ENCODE peak calls at places on chromosomes 2 and 18, in six cellular contexts. H is cardiac fibroblast, C is uterus, U is upper lobe of right lung, B is AG04450, K is A549. D is an unnamed sample.

GRCh38 chr2:10868465-10869314 is 43.0 kb upstream of the KCNF1 start:
- DNase-seq in H (peak; percentile 6), C (no peak), U (no peak), B (peak; percentile 8), K (no peak), D (no peak)

GRCh38 chr18:51077217-51077616 is 47.2 kb downstream of the SMAD4 start:
- DNase-seq in H (peak; percentile 15), C (no peak), U (no peak), B (no peak), K (no peak), D (no peak)

GRCh38 chr2:128422571-128422970 is 103.9 kb upstream of the HS6ST1 start:
- DNase-seq in H (peak; percentile 84), C (no peak), U (peak; percentile 35), B (peak; percentile 51), K (no peak), D (no peak)

GRCh38 chr2:50480507-50480906 is 551.4 kb downstream of the NRXN1 start:
- DNase-seq in H (no peak), C (no peak), U (no peak), B (no peak), K (no peak), D (no peak)

GRCh38 chr2:28664120-28664842 is 87.3 kb upstream of the PPP1CB start:
- DNase-seq in H (peak; percentile 73), C (peak; percentile 69), U (no peak), B (no peak), K (no peak), D (no peak)

GRCh38 chr18:49804096-49804495 is 9.2 kb downstream of the ACAA2 start:
- DNase-seq in H (no peak), C (no peak), U (no peak), B (no peak), K (no peak), D (no peak)

GRCh38 chr2:46650556-46651001 is 171.2 kb downstream of the TMEM247 start:
- DNase-seq in H (peak; percentile 90), C (peak; percentile 56), U (no peak), B (peak; percentile 77), K (peak; percentile 57), D (peak; percentile 61)

GRCh38 chr2:136058262-136058661 is 59.7 kb downstream of the CXCR4 start:
- DNase-seq in H (no peak), C (no peak), U (no peak), B (no peak), K (no peak), D (no peak)

GRCh38 chr2:99337931-99338580 is 867 bp downstream of the EIF5B start:
- DNase-seq in H (peak; percentile 8), C (no peak), U (no peak), B (no peak), K (peak; percentile 8), D (no peak)

GRCh38 chr2:215728504-215729065 is 284.8 kb downstream of the MREG start:
- DNase-seq in H (peak; percentile 98), C (no peak), U (no peak), B (peak; percentile 72), K (no peak), D (peak; percentile 48)

GRCh38 chr2:45822272-45822630 is 170.8 kb downstream of the PRKCE start:
- DNase-seq in H (no peak), C (no peak), U (no peak), B (no peak), K (no peak), D (no peak)

GRCh38 chr2:230205034-230205433 is 14.8 kb downstream of the SP110 start:
- DNase-seq in H (no peak), C (no peak), U (no peak), B (no peak), K (no peak), D (no peak)

GRCh38 chr18:14965553-14965952 is 217.6 kb downstream of the ANKRD30B start:
- DNase-seq in H (no peak), C (no peak), U (no peak), B (no peak), K (no peak), D (no peak)

GRCh38 chr18:50751490-50751889 is 68.3 kb downstream of the MRO start:
- DNase-seq in H (no peak), C (no peak), U (no peak), B (no peak), K (no peak), D (no peak)

GRCh38 chr2:165794520-165794882 is 454 bp upstream of the GALNT3 start:
- DNase-seq in H (peak; percentile 39), C (peak; percentile 14), U (peak; percentile 78), B (no peak), K (no peak), D (peak; percentile 72)

GRCh38 chr2:26073830-26074229 is 39.9 kb downstream of the RAB10 start:
- DNase-seq in H (no peak), C (no peak), U (no peak), B (no peak), K (no peak), D (no peak)

GRCh38 chr2:61534926-61535325 is 3.2 kb downstream of the XPO1 start:
- DNase-seq in H (peak; percentile 15), C (no peak), U (no peak), B (no peak), K (no peak), D (no peak)

GRCh38 chr2:126700073-126700581 is 44.2 kb downstream of the GYPC start:
- DNase-seq in H (peak; percentile 50), C (no peak), U (no peak), B (no peak), K (no peak), D (no peak)

GRCh38 chr2:233476651-233477547 is 89.7 kb downstream of the USP40 start:
- DNase-seq in H (no peak), C (no peak), U (no peak), B (no peak), K (no peak), D (no peak)

GRCh38 chr18:31877900-31878299 is 65.0 kb downstream of the TRAPPC8 start:
- DNase-seq in H (no peak), C (no peak), U (no peak), B (no peak), K (no peak), D (no peak)

GRCh38 chr2:181411105-181411849 is 45.9 kb upstream of the ITGA4 start:
- DNase-seq in H (peak; percentile 2), C (no peak), U (no peak), B (no peak), K (no peak), D (no peak)

GRCh38 chr2:151198646-151199045 is 63.0 kb downstream of the RBM43 start:
- DNase-seq in H (no peak), C (no peak), U (no peak), B (no peak), K (no peak), D (no peak)

GRCh38 chr18:48037481-48038271 is 107.2 kb upstream of the SMAD2 start:
- DNase-seq in H (peak; percentile 26), C (peak; percentile 14), U (no peak), B (no peak), K (no peak), D (no peak)
- TF ChIP-seq CTCF in H (peak; percentile 10), C (no peak), U (peak; percentile 28), B (no peak), K (peak; percentile 21), D (no peak)

GRCh38 chr18:79874553-79875530 is 76.6 kb downstream of the SLC66A2 start:
- DNase-seq in H (no peak), C (no peak), U (peak; percentile 51), B (no peak), K (no peak), D (no peak)

GRCh38 chr18:79875531-79875919 is 75.9 kb downstream of the SLC66A2 start:
- DNase-seq in H (no peak), C (no peak), U (no peak), B (no peak), K (no peak), D (no peak)

GRCh38 chr18:79876497-79876896 is 75.0 kb downstream of the SLC66A2 start:
- DNase-seq in H (no peak), C (no peak), U (peak; percentile 48), B (no peak), K (no peak), D (no peak)

GRCh38 chr18:79877163-79878091 is 74.0 kb downstream of the SLC66A2 start:
- DNase-seq in H (no peak), C (no peak), U (peak; percentile 59), B (no peak), K (no peak), D (no peak)

DNA sequence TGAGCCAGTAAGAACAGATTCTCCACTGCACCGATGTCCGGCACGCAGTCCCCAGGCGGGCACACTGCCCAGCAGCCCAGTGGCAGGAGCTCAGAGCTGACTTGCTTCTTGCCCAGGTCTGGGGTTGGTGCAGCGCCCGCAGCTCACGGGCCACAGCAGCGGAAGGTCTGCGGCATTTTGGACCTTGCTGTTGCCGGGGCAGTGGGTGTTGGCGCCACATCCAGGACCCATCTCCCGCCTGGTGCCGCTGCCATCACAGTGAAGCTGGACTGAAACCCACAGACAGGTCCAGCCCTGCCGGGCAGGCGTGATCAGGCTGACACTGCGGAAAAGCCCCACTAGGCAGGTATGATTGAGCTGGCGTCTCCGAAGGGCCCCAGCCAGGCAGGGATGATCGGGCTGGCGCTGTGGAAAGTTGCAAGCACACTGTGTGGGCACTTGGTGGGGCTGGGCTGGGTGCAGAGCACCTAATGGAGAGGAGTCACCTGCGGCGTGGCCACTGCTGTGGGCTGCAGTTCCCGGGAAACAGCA is 75.5 kb downstream of the SLC66A2 start:
- DNase-seq in H (no peak), C (no peak), U (peak; percentile 54), B (no peak), K (no peak), D (no peak)
- TF ChIP-seq CTCF in H (no peak), C (no peak), U (no peak), B (no peak), K (no peak), D (no peak)

GRCh38 chr2:158746488-158746887 is 48.6 kb upstream of the DAPL1 start:
- DNase-seq in H (no peak), C (no peak), U (no peak), B (no peak), K (no peak), D (no peak)

GRCh38 chr2:158743466-158743865 is 51.7 kb upstream of the DAPL1 start:
- DNase-seq in H (no peak), C (no peak), U (no peak), B (no peak), K (no peak), D (no peak)

GRCh38 chr2:158745866-158746382 is 49.2 kb upstream of the DAPL1 start:
- DNase-seq in H (no peak), C (no peak), U (no peak), B (no peak), K (no peak), D (no peak)

GRCh38 chr2:158743899-158744298 is 51.2 kb upstream of the DAPL1 start:
- DNase-seq in H (no peak), C (no peak), U (no peak), B (no peak), K (no peak), D (no peak)

GRCh38 chr2:158745067-158745865 is 49.9 kb upstream of the DAPL1 start:
- DNase-seq in H (peak; percentile 82), C (peak; percentile 35), U (no peak), B (peak; percentile 39), K (peak; percentile 37), D (peak; percentile 47)
- TF ChIP-seq CTCF in H (peak; percentile 58), C (peak; percentile 53), U (peak; percentile 42), B (peak; percentile 70), K (peak; percentile 74), D (peak; percentile 57)

GRCh38 chr2:205696541-205697441 is 14.5 kb downstream of the NRP2 start:
- DNase-seq in H (peak; percentile 32), C (peak; percentile 55), U (no peak), B (no peak), K (no peak), D (no peak)
- TF ChIP-seq CTCF in H (peak; percentile 5), C (peak; percentile 37), U (peak; percentile 17), B (peak; percentile 24), K (peak; percentile 47), D (peak; percentile 8)